ENCODE peak calls at places on chromosomes 5 and 9, in six cellular contexts. Y is non-pigmented ciliary epithelial cell; G is CD4-positive, alpha-beta T cell; L is globus pallidus; S is NCI-H524; B is head of caudate nucleus. H is an unnamed sample.

GRCh38 chr9:81108821-81109220 is 580.5 kb downstream of the TLE1 start:
- DNase-seq in G (no peak), Y (no peak), B (no peak), L (no peak), S (no peak), H (no peak)

GRCh38 chr5:149638136-149638535 is 56.8 kb downstream of the ARHGEF37 start:
- DNase-seq in Y (no peak), B (no peak), L (no peak), S (no peak), G (no peak), H (no peak)

GRCh38 chr9:1400983-1401382 is 350.8 kb downstream of the DMRT2 start:
- DNase-seq in G (no peak), L (no peak), S (peak), Y (no peak), B (no peak), H (no peak)

GRCh38 chr9:136280535-136281315 is 23.2 kb downstream of the CCDC187 start:
- DNase-seq in Y (no peak), G (no peak), B (no peak), L (no peak), S (no peak), H (no peak)

GRCh38 chr5:170368593-170368992 is 20.6 kb downstream of the KCNMB1 start:
- DNase-seq in Y (no peak), L (no peak), B (peak), S (no peak), G (no peak), H (no peak)

GRCh38 chr9:121242955-121243346 is 25.0 kb upstream of the GSN start:
- DNase-seq in L (no peak), B (no peak), S (no peak), Y (no peak), G (no peak), H (no peak)

GRCh38 chr9:127541865-127542264 is 70.2 kb upstream of the STXBP1 start:
- DNase-seq in G (no peak), B (no peak), S (no peak), L (no peak), Y (no peak), H (no peak)

GRCh38 chr5:14440598-14441401 is 140.8 kb upstream of the OTULINL start:
- DNase-seq in L (peak), S (no peak), B (peak), Y (peak), G (no peak), H (peak)

GRCh38 chr9:9942764-9943424 is 669.9 kb downstream of the PTPRD start:
- DNase-seq in L (peak), Y (peak), B (peak), S (peak), G (peak), H (peak)

GRCh38 chr9:124347206-124347967 is 67.9 kb downstream of the PSMB7 start:
- DNase-seq in G (no peak), L (no peak), B (peak), S (no peak), Y (no peak), H (no peak)

GRCh38 chr5:80399553-80400239 is 8.2 kb upstream of the ZFYVE16 start:
- DNase-seq in S (no peak), B (no peak), Y (no peak), L (peak), G (no peak), H (no peak)

GRCh38 chr5:91438871-91439270 is 55.8 kb upstream of the ARRDC3 start:
- DNase-seq in S (no peak), G (no peak), L (no peak), B (no peak), Y (no peak), H (no peak)

GRCh38 chr9:88776717-88777497 is 214.4 kb upstream of the S1PR3 start:
- DNase-seq in G (no peak), Y (peak), S (no peak), L (no peak), B (no peak), H (no peak)

GRCh38 chr5:99104538-99105132 is 175.8 kb upstream of the CHD1 start:
- DNase-seq in S (peak), B (no peak), L (peak), Y (peak), G (no peak), H (peak)

GRCh38 chr5:67003373-67003905 is 193.2 kb downstream of the CD180 start:
- DNase-seq in Y (no peak), L (no peak), G (no peak), S (no peak), B (no peak), H (no peak)

GRCh38 chr5:53126514-53126913 is 17.0 kb upstream of the MOCS2 start:
- DNase-seq in G (no peak), B (no peak), S (no peak), L (no peak), Y (peak), H (no peak)

GRCh38 chr9:86352440-86353106 is 1.6 kb downstream of the TUT7 start:
- DNase-seq in S (no peak), G (no peak), L (no peak), Y (no peak), B (no peak), H (no peak)

GRCh38 chr5:3996871-3997410 is 401.3 kb downstream of the IRX1 start:
- DNase-seq in Y (no peak), L (no peak), G (no peak), S (peak), B (no peak), H (no peak)

GRCh38 chr9:124527781-124528180 is 20.6 kb upstream of the NR5A1 start:
- DNase-seq in Y (peak), G (no peak), S (no peak), L (no peak), B (no peak), H (no peak)

GRCh38 chr5:125190232-125191051 is 444.0 kb upstream of the ZNF608 start:
- DNase-seq in G (no peak), Y (no peak), L (no peak), B (no peak), S (no peak), H (no peak)

GRCh38 chr9:127192744-127193143 is 70.3 kb upstream of the ANGPTL2 start:
- DNase-seq in Y (no peak), B (no peak), L (no peak), S (no peak), G (no peak), H (no peak)

GRCh38 chr5:65013141-65013540 is 244.4 kb downstream of the CWC27 start:
- DNase-seq in L (no peak), Y (no peak), B (no peak), G (no peak), S (no peak), H (no peak)

GRCh38 chr5:141223112-141223783 is at the start of gene PCDHB14:
- DNase-seq in L (no peak), B (no peak), S (peak), G (no peak), Y (no peak), H (peak)

GRCh38 chr5:41416336-41416735 is 94.1 kb downstream of the PLCXD3 start:
- DNase-seq in S (no peak), L (no peak), Y (no peak), G (no peak), B (no peak), H (no peak)

GRCh38 chr9:37617837-37618236 is 25.4 kb upstream of the TOMM5 start:
- DNase-seq in G (no peak), B (no peak), S (peak), Y (peak), L (no peak), H (no peak)

GRCh38 chr9:126869368-126869767 is 8.9 kb downstream of the ZBTB34 start:
- DNase-seq in Y (no peak), S (no peak), B (no peak), G (no peak), L (no peak), H (no peak)

GRCh38 chr9:116058421-116058820 is 95.2 kb upstream of the PAPPA start:
- DNase-seq in G (no peak), L (no peak), Y (no peak), B (no peak), S (no peak), H (no peak)

GRCh38 chr5:109141499-109142200 is 268.1 kb downstream of the PJA2 start:
- DNase-seq in L (no peak), Y (no peak), B (no peak), G (no peak), S (no peak), H (no peak)

GRCh38 chr9:19998823-19999455 is 210.1 kb upstream of the SLC24A2 start:
- DNase-seq in L (no peak), S (no peak), Y (no peak), B (no peak), G (no peak), H (no peak)